ENCODE peak calls at places on chromosomes 11 and 22, in four cellular contexts. M is ovary, U is A549, J is neuronal stem cell. F is an unnamed sample.
A peak's percentile ranks its signal among the peaks of the same experiment; 100 is the strongest.

GRCh38 chr22:30308518-30309230 is 18.1 kb downstream of the TBC1D10A start:
- DNase-seq in J (no peak), M (no peak), U (no peak), F (no peak)

GRCh38 chr22:24761888-24762675 is 12.4 kb downstream of the PIWIL3 start:
- DNase-seq in U (no peak), M (no peak), J (no peak), F (no peak)

GRCh38 chr11:83493034-83493433 is 206.9 kb upstream of the CCDC90B start:
- DNase-seq in J (no peak), M (no peak), U (no peak), F (no peak)

GRCh38 chr11:105046898-105047579 is 1.9 kb upstream of the CARD16 start:
- DNase-seq in M (peak; percentile 42), J (no peak), U (peak; percentile 48), F (no peak)

GRCh38 chr11:73308963-73309960 is 1.2 kb downstream of the ARHGEF17 start:
- DNase-seq in J (peak; percentile 78), M (peak; percentile 86), U (peak; percentile 84), F (peak; percentile 98)

GRCh38 chr22:22556578-22556977 is 2.5 kb downstream of the PRAME start:
- DNase-seq in U (no peak), J (no peak), M (no peak), F (no peak)

GRCh38 chr11:19087658-19088057 is 27.1 kb upstream of the MRGPRX2 start:
- DNase-seq in U (no peak), M (no peak), J (no peak), F (no peak)

GRCh38 chr11:64900263-64900678 is 16.7 kb downstream of the ATG2A start:
- DNase-seq in M (no peak), J (no peak), U (peak; percentile 59), F (no peak)

GRCh38 chr22:23213581-23214341 is 33.5 kb downstream of the BCR start:
- DNase-seq in M (no peak), U (no peak), J (no peak), F (no peak)

GRCh38 chr22:49269371-49269770 is 558.3 kb downstream of the BRD1 start:
- DNase-seq in M (no peak), J (no peak), U (no peak), F (no peak)

GRCh38 chr22:45631140-45631539 is 40.5 kb upstream of the ATXN10 start:
- DNase-seq in M (no peak), J (no peak), U (no peak), F (no peak)

GRCh38 chr11:834371-835316 is 1.9 kb downstream of the CD151 start:
- DNase-seq in J (no peak), M (no peak), U (peak; percentile 81), F (peak; percentile 94)

GRCh38 chr22:38610234-38610633 is 40.3 kb upstream of the DMC1 start:
- DNase-seq in J (no peak), U (no peak), M (no peak), F (no peak)

GRCh38 chr11:44914105-44914504 is 36.6 kb downstream of the TP53I11 start:
- DNase-seq in U (no peak), J (no peak), M (no peak), F (no peak)

GRCh38 chr22:35409783-35410662 is 10.1 kb downstream of the MCM5 start:
- DNase-seq in M (no peak), U (no peak), J (no peak), F (no peak)

GRCh38 chr11:31030375-31030774 is 339.2 kb downstream of the DCDC1 start:
- DNase-seq in M (no peak), J (no peak), U (no peak), F (no peak)

GRCh38 chr11:77411717-77412441 is 62.0 kb downstream of the PAK1 start:
- DNase-seq in U (peak; percentile 80), M (peak; percentile 81), J (peak; percentile 68), F (peak; percentile 86)

GRCh38 chr22:35900483-35901168 is 128.0 kb downstream of the RBFOX2 start:
- DNase-seq in U (no peak), M (no peak), J (no peak), F (no peak)

GRCh38 chr11:107018902-107019493 is 722 bp upstream of the GUCY1A2 start:
- DNase-seq in U (peak; percentile 36), J (peak; percentile 71), M (peak; percentile 54), F (peak; percentile 79)

GRCh38 chr22:35552186-35552842 is 11.7 kb downstream of the RASD2 start:
- DNase-seq in M (no peak), U (peak; percentile 53), J (peak; percentile 60), F (no peak)

GRCh38 chr11:69450857-69451220 is 30.6 kb upstream of the LINC01488 start:
- DNase-seq in J (no peak), M (no peak), U (no peak), F (no peak)

GRCh38 chr11:65944767-65945166 is 513 bp upstream of the TSGA10IP start:
- DNase-seq in U (no peak), J (no peak), M (no peak), F (no peak)

GRCh38 chr11:65941720-65942310 is 3.5 kb upstream of the TSGA10IP start:
- DNase-seq in M (no peak), U (no peak), J (no peak), F (no peak)

GRCh38 chr11:65945430-65945911 is at the start of gene TSGA10IP:
- DNase-seq in M (no peak), J (peak; percentile 57), U (no peak), F (no peak)

GRCh38 chr11:65944191-65944590 is 1.1 kb upstream of the TSGA10IP start:
- DNase-seq in J (no peak), M (no peak), U (no peak), F (no peak)

DNA sequence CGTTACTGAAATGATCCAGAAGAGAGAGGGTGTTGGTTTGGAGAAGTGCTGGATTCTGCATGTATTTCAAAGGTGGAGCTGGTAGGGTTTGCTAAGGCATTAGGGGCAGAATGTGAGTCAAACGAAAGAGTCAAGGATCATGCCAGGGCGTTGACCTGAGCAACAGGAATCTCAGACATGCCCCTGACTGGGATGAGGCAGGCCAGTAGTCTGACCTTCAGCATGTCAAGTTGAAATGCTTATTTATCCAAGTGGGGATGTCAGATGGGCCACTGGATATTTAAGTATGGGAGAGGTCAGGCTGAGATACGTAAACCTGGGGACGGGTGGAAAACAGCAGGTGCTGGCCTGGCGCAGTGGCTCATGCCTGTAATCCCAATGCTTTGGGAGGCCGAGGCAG is 2.7 kb upstream of the TSGA10IP start:
- DNase-seq in J (no peak), U (no peak), M (no peak), F (no peak)
- H3K4me3 ChIP-seq in J (no peak overlapping the region), U (no peak overlapping the region), M (no peak overlapping the region), F (no peak overlapping the region)

DNA sequence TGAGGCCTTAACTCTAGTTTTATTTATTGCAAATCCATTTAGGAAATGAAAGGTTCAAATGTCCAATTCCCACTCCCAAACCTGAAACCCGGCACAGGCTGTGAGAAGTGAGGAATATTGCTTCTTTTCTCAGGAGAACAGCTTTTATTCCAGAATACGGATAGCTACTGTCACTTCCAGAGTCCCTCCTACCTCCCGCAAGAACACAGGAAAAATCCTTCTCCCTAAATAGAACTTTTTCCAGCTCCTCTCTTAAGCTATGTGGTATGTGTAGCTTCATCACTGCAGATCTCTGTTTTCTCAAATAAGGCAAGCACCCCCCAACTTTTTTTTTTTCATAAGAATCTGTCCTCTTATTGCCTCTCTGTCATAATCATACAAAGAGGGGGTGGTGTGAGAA is 126.8 kb downstream of the LARGE1 start:
- DNase-seq in M (no peak), U (no peak), J (no peak), F (no peak)
- H3K4me3 ChIP-seq in M (no peak overlapping the region), U (no peak overlapping the region), J (no peak overlapping the region), F (peak overlapping the region; percentile 47)

GRCh38 chr11:2155511-2155910 is 5.5 kb downstream of the INS start:
- DNase-seq in M (no peak), J (no peak), U (no peak), F (no peak)

GRCh38 chr11:2158966-2159365 is 2.0 kb downstream of the INS start:
- DNase-seq in U (no peak), J (no peak), M (no peak), F (no peak)

GRCh38 chr11:2158291-2158737 is 2.7 kb downstream of the INS start:
- DNase-seq in U (no peak), J (no peak), M (no peak), F (no peak)

GRCh38 chr11:2156416-2157182 is 4.4 kb downstream of the INS start:
- DNase-seq in U (peak; percentile 88), J (peak; percentile 71), M (peak; percentile 66), F (no peak)

DNA sequence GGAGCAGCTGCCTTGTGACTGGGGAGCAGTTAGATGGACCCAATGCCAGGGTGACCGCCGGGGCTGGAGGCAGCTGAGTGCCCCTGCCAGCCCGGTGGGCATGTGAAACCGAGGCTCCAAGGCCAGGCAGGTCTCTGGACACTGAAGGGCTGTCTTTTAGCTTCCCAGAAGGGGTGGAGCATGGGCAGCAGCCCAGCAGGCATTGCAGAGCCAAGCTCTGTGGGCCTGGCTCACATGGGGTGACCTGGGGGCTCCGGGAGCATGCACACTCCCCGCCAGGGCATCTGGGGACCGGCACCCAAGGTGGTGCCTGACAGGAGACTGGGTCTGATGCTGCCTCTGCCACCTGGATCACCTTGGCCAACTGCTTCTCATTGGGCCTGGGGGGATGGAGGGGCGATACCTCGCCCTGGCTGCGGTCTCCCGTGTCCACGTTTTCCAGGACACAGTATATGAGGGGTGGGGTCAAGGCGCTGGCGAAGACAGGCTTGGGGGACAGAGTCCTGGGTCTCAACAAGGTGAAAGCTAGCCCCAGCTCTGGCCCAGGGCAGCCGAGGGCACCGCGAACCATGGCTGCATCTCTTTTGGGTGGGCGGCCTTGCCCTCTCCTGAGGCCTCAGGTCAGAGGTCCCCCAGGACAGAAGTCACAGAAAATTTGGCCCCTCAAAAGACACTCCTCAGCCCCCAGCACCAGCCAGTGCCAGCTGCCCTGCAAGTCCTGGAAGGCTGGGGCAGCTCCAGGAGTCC is 3.5 kb downstream of the INS start:
- DNase-seq in J (no peak), U (no peak), M (no peak), F (no peak)
- H3K4me3 ChIP-seq in J (no peak overlapping the region), U (no peak overlapping the region), M (no peak overlapping the region), F (no peak overlapping the region)

GRCh38 chr22:17797721-17798559 is 23.7 kb upstream of the BID start:
- DNase-seq in U (no peak), J (no peak), M (no peak), F (no peak)
- H3K4me3 ChIP-seq in U (no peak overlapping the region), J (no peak overlapping the region), M (no peak overlapping the region), F (no peak overlapping the region)

GRCh38 chr11:117039897-117040296 is 58.3 kb downstream of the SIK3 start:
- DNase-seq in M (no peak), J (no peak), U (no peak), F (no peak)

GRCh38 chr11:117039270-117039669 is 59.0 kb downstream of the SIK3 start:
- DNase-seq in U (no peak), M (no peak), J (no peak), F (no peak)

GRCh38 chr11:117037279-117037951 is 60.8 kb downstream of the SIK3 start:
- DNase-seq in M (no peak), U (no peak), J (no peak), F (no peak)

GRCh38 chr11:117037952-117038350 is 60.3 kb downstream of the SIK3 start:
- DNase-seq in M (no peak), J (no peak), U (no peak), F (no peak)

GRCh38 chr11:117034901-117035300 is 63.3 kb downstream of the SIK3 start:
- DNase-seq in M (no peak), U (no peak), J (no peak), F (no peak)
- H3K4me3 ChIP-seq in M (no peak overlapping the region), U (no peak overlapping the region), J (no peak overlapping the region), F (no peak overlapping the region)

GRCh38 chr11:1888811-1889526 is 2.7 kb downstream of the PRR33 start:
- DNase-seq in U (no peak), J (no peak), M (no peak), F (no peak)
- H3K4me3 ChIP-seq in U (no peak overlapping the region), J (no peak overlapping the region), M (no peak overlapping the region), F (no peak overlapping the region)

F was measured in coronary artery.